ENCODE peak calls at places on chromosomes 2 and 18, in seven cellular contexts. Z is effector memory CD8-positive, alpha-beta T cell; H is gastroesophageal sphincter; P is heart right ventricle; R is SK-N-SH treated with all-trans-retinoic acid at 6 μM for 48 hours; L is memory B cell; Y is left lung. S is an unnamed sample.

GRCh38 chr18:79454034-79454735 is 58.5 kb downstream of the NFATC1 start:
- ATAC-seq in Z (no peak), H (peak; percentile 50), P (peak; percentile 36), R (no peak), L (no peak), Y (peak; percentile 59), S (peak; percentile 36)

GRCh38 chr2:73812635-73813034 is 16.1 kb upstream of the STAMBP start:
- ATAC-seq in Z (no peak), H (no peak), P (no peak), R (no peak), L (no peak), Y (no peak), S (no peak)

GRCh38 chr2:207502199-207502598 is 27.6 kb upstream of the CREB1 start:
- ATAC-seq in Z (no peak), H (no peak), P (no peak), R (no peak), L (no peak), Y (no peak), S (no peak)

GRCh38 chr18:35473562-35473961 is 24.2 kb downstream of the INO80C start:
- ATAC-seq in Z (no peak), H (no peak), P (no peak), R (no peak), L (no peak), Y (no peak), S (no peak)

GRCh38 chr2:236747925-236748324 is 178.3 kb downstream of the ACKR3 start:
- ATAC-seq in Z (no peak), H (no peak), P (no peak), R (no peak), L (no peak), Y (no peak), S (no peak)

GRCh38 chr2:121634354-121635307 is 14.6 kb downstream of the CLASP1 start:
- ATAC-seq in Z (no peak), H (no peak), P (no peak), R (peak; percentile 53), L (no peak), Y (peak; percentile 33), S (peak; percentile 39)

GRCh38 chr2:127864877-127865276 is 6.9 kb upstream of the POLR2D start:
- ATAC-seq in Z (no peak), H (no peak), P (no peak), R (peak; percentile 47), L (peak; percentile 35), Y (no peak), S (peak; percentile 13)

GRCh38 chr2:47023332-47023731 is 107.7 kb upstream of the MCFD2 start:
- ATAC-seq in Z (no peak), H (no peak), P (no peak), R (no peak), L (no peak), Y (no peak), S (no peak)

GRCh38 chr2:68812256-68812655 is 58.9 kb downstream of the BMP10 start:
- ATAC-seq in Z (no peak), H (no peak), P (no peak), R (no peak), L (no peak), Y (no peak), S (no peak)

GRCh38 chr2:70962885-70963878 is 15.2 kb upstream of the ANKRD53 start:
- ATAC-seq in Z (no peak), H (no peak), P (no peak), R (no peak), L (no peak), Y (no peak), S (no peak)

GRCh38 chr2:101114268-101114783 is 36.9 kb downstream of the TBC1D8 start:
- ATAC-seq in Z (no peak), H (no peak), P (no peak), R (no peak), L (no peak), Y (peak; percentile 11), S (no peak)

GRCh38 chr2:149537098-149537726 is 50.4 kb downstream of the MMADHC start:
- ATAC-seq in Z (peak; percentile 48), H (no peak), P (no peak), R (no peak), L (no peak), Y (no peak), S (no peak)

GRCh38 chr2:97983698-97984097 is 12.1 kb downstream of the TMEM131 start:
- ATAC-seq in Z (no peak), H (no peak), P (no peak), R (no peak), L (no peak), Y (no peak), S (no peak)

GRCh38 chr2:42581257-42581656 is 12.8 kb downstream of the MTA3 start:
- ATAC-seq in Z (no peak), H (no peak), P (no peak), R (no peak), L (no peak), Y (no peak), S (no peak)